ENCODE peak calls at places on chromosome 13, in eight cellular contexts. One of them, this sample, is unnamed.

GRCh38 chr13:48731957-48732569 is 78.3 kb downstream of the CYSLTR2 start:
- DNase-seq in testis: peak; percentile 75
- DNase-seq in heart right ventricle: peak; percentile 46
- DNase-seq in fibroblast of lung: no peak
- DNase-seq in Peyer's patch: peak; percentile 62
- DNase-seq in aorta: peak; percentile 56
- DNase-seq in IMR-90: no peak
- DNase-seq in colonic mucosa: peak; percentile 56
- DNase-seq in this sample: peak; percentile 89

GRCh38 chr13:32116210-32116609 is 84.6 kb downstream of the FRY start:
- DNase-seq in testis: no peak
- DNase-seq in heart right ventricle: no peak
- DNase-seq in fibroblast of lung: no peak
- DNase-seq in Peyer's patch: no peak
- DNase-seq in aorta: no peak
- DNase-seq in IMR-90: no peak
- DNase-seq in colonic mucosa: no peak
- DNase-seq in this sample: no peak

GRCh38 chr13:23460309-23460708 is 26.8 kb upstream of the SACS start:
- DNase-seq in testis: no peak
- DNase-seq in heart right ventricle: no peak
- DNase-seq in fibroblast of lung: no peak
- DNase-seq in Peyer's patch: no peak
- DNase-seq in aorta: no peak
- DNase-seq in IMR-90: no peak
- DNase-seq in colonic mucosa: no peak
- DNase-seq in this sample: no peak

GRCh38 chr13:33637978-33638743 is 179.8 kb upstream of the RFC3 start:
- DNase-seq in testis: no peak
- DNase-seq in heart right ventricle: no peak
- DNase-seq in fibroblast of lung: peak; percentile 43
- DNase-seq in Peyer's patch: no peak
- DNase-seq in aorta: no peak
- DNase-seq in IMR-90: peak; percentile 49
- DNase-seq in colonic mucosa: no peak
- DNase-seq in this sample: no peak

GRCh38 chr13:30755678-30756077 is 20.3 kb downstream of the ALOX5AP start:
- DNase-seq in testis: no peak
- DNase-seq in heart right ventricle: no peak
- DNase-seq in fibroblast of lung: no peak
- DNase-seq in Peyer's patch: no peak
- DNase-seq in aorta: no peak
- DNase-seq in IMR-90: no peak
- DNase-seq in colonic mucosa: no peak
- DNase-seq in this sample: no peak

GRCh38 chr13:33340631-33341030 is 55.1 kb upstream of the STARD13 start:
- DNase-seq in testis: no peak
- DNase-seq in heart right ventricle: no peak
- DNase-seq in fibroblast of lung: peak; percentile 58
- DNase-seq in Peyer's patch: no peak
- DNase-seq in aorta: no peak
- DNase-seq in IMR-90: peak; percentile 52
- DNase-seq in colonic mucosa: no peak
- DNase-seq in this sample: no peak

GRCh38 chr13:31036717-31037116 is 104.3 kb downstream of the TEX26 start:
- DNase-seq in testis: no peak
- DNase-seq in heart right ventricle: no peak
- DNase-seq in fibroblast of lung: no peak
- DNase-seq in Peyer's patch: no peak
- DNase-seq in aorta: no peak
- DNase-seq in IMR-90: no peak
- DNase-seq in colonic mucosa: no peak
- DNase-seq in this sample: no peak

GRCh38 chr13:98886587-98886986 is 91.3 kb downstream of the DOCK9 start:
- DNase-seq in testis: no peak
- DNase-seq in heart right ventricle: no peak
- DNase-seq in fibroblast of lung: no peak
- DNase-seq in Peyer's patch: no peak
- DNase-seq in aorta: no peak
- DNase-seq in IMR-90: no peak
- DNase-seq in colonic mucosa: no peak
- DNase-seq in this sample: no peak

GRCh38 chr13:72983085-72983768 is 75.6 kb upstream of the KLF5 start:
- DNase-seq in testis: no peak
- DNase-seq in heart right ventricle: no peak
- DNase-seq in fibroblast of lung: peak; percentile 82
- DNase-seq in Peyer's patch: peak; percentile 77
- DNase-seq in aorta: no peak
- DNase-seq in IMR-90: peak; percentile 69
- DNase-seq in colonic mucosa: peak; percentile 56
- DNase-seq in this sample: no peak

GRCh38 chr13:105925496-105925895 is 610.0 kb downstream of the EFNB2 start:
- DNase-seq in testis: no peak
- DNase-seq in heart right ventricle: no peak
- DNase-seq in fibroblast of lung: peak; percentile 90
- DNase-seq in Peyer's patch: no peak
- DNase-seq in aorta: no peak
- DNase-seq in IMR-90: peak; percentile 83
- DNase-seq in colonic mucosa: no peak
- DNase-seq in this sample: no peak

GRCh38 chr13:30745917-30746686 is 10.8 kb downstream of the ALOX5AP start:
- DNase-seq in testis: no peak
- DNase-seq in heart right ventricle: no peak
- DNase-seq in fibroblast of lung: peak; percentile 63
- DNase-seq in Peyer's patch: peak; percentile 73
- DNase-seq in aorta: no peak
- DNase-seq in IMR-90: no peak
- DNase-seq in colonic mucosa: peak; percentile 81
- DNase-seq in this sample: no peak

GRCh38 chr13:98478134-98479129 is 98.5 kb downstream of the STK24 start:
- DNase-seq in testis: peak; percentile 80
- DNase-seq in heart right ventricle: no peak
- DNase-seq in fibroblast of lung: peak; percentile 26
- DNase-seq in Peyer's patch: no peak
- DNase-seq in aorta: no peak
- DNase-seq in IMR-90: peak; percentile 36
- DNase-seq in colonic mucosa: no peak
- DNase-seq in this sample: peak; percentile 70

GRCh38 chr13:33257786-33258185 is 27.8 kb downstream of the STARD13 start:
- DNase-seq in testis: no peak
- DNase-seq in heart right ventricle: no peak
- DNase-seq in fibroblast of lung: no peak
- DNase-seq in Peyer's patch: no peak
- DNase-seq in aorta: no peak
- DNase-seq in IMR-90: no peak
- DNase-seq in colonic mucosa: no peak
- DNase-seq in this sample: no peak

GRCh38 chr13:98221234-98221633 is 44.2 kb upstream of the RNF113B start:
- DNase-seq in testis: no peak
- DNase-seq in heart right ventricle: no peak
- DNase-seq in fibroblast of lung: no peak
- DNase-seq in Peyer's patch: no peak
- DNase-seq in aorta: no peak
- DNase-seq in IMR-90: no peak
- DNase-seq in colonic mucosa: no peak
- DNase-seq in this sample: peak; percentile 23

GRCh38 chr13:45332831-45333219 is 8.2 kb downstream of the TPT1 start:
- DNase-seq in testis: no peak
- DNase-seq in heart right ventricle: no peak
- DNase-seq in fibroblast of lung: no peak
- DNase-seq in Peyer's patch: no peak
- DNase-seq in aorta: no peak
- DNase-seq in IMR-90: no peak
- DNase-seq in colonic mucosa: no peak
- DNase-seq in this sample: peak; percentile 63
- H3K27ac ChIP-seq in testis: no peak overlapping the region
- H3K27ac ChIP-seq in heart right ventricle: no peak overlapping the region
- H3K27ac ChIP-seq in fibroblast of lung: no peak overlapping the region
- H3K27ac ChIP-seq in Peyer's patch: no peak overlapping the region
- H3K27ac ChIP-seq in aorta: no peak overlapping the region
- H3K27ac ChIP-seq in IMR-90: no peak overlapping the region
- H3K27ac ChIP-seq in colonic mucosa: peak overlapping the region; percentile 0
- H3K27ac ChIP-seq in this sample: no peak overlapping the region

GRCh38 chr13:26168835-26169234 is 53.3 kb downstream of the RNF6 start:
- DNase-seq in testis: no peak
- DNase-seq in heart right ventricle: no peak
- DNase-seq in fibroblast of lung: no peak
- DNase-seq in Peyer's patch: no peak
- DNase-seq in aorta: no peak
- DNase-seq in IMR-90: no peak
- DNase-seq in colonic mucosa: no peak
- DNase-seq in this sample: no peak
- H3K4me3 ChIP-seq in testis: no peak overlapping the region
- H3K4me3 ChIP-seq in heart right ventricle: no peak overlapping the region
- H3K4me3 ChIP-seq in fibroblast of lung: no peak overlapping the region
- H3K4me3 ChIP-seq in Peyer's patch: no peak overlapping the region
- H3K4me3 ChIP-seq in aorta: no peak overlapping the region
- H3K4me3 ChIP-seq in IMR-90: no peak overlapping the region
- H3K4me3 ChIP-seq in colonic mucosa: no peak overlapping the region
- H3K4me3 ChIP-seq in this sample: no peak overlapping the region

DNA sequence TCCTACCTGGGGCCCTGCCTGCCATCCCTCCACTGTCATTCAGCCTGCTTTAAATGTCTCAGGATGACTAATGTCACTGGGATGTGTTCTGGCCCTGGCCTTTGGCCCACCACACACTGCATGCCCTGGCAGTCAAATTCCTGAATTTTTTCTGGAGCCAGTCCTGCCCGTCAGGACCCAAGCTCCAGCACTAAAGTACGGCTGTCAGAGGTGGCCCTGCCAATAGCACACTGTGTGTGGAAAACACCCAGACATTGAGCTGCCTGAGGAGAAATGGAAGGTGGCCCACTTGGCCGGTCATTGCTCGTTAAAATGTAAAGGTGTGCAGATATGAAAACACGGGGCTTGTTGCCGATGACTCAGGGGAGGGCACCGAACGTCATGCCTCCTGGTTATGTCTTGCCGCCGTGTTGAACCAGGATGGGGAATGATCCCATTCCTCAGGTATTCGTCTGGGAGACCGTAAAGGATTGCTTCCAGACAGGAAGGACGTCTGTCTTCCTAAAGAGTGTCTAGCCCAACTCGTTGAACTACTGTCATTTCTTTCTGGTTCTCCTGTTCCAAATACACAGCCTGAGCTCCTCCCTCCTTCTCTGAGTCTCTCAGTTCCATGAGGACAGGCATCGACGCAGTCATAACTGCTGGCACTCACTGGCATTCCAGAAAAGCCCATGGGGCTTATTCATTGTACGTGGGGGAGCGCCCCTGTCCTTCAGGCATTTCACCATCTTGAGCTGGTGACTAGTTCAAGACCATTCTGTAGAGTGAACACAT is 40.6 kb downstream of the COL4A2 start:
- DNase-seq in testis: no peak
- DNase-seq in heart right ventricle: peak; percentile 48
- DNase-seq in fibroblast of lung: peak; percentile 68
- DNase-seq in Peyer's patch: peak; percentile 56
- DNase-seq in aorta: peak; percentile 83
- DNase-seq in IMR-90: peak; percentile 90
- DNase-seq in colonic mucosa: no peak
- DNase-seq in this sample: no peak
- H3K27ac ChIP-seq in testis: no peak overlapping the region
- H3K27ac ChIP-seq in heart right ventricle: peak overlapping the region; percentile 82
- H3K27ac ChIP-seq in fibroblast of lung: peak overlapping the region; percentile 36
- H3K27ac ChIP-seq in Peyer's patch: peak overlapping the region; percentile 80
- H3K27ac ChIP-seq in aorta: peak overlapping the region; percentile 79
- H3K27ac ChIP-seq in IMR-90: peak overlapping the region; percentile 31
- H3K27ac ChIP-seq in colonic mucosa: peak overlapping the region; percentile 11
- H3K27ac ChIP-seq in this sample: no peak overlapping the region

GRCh38 chr13:113759525-113760137 is 605 bp downstream of the TMEM255B start:
- DNase-seq in testis: peak; percentile 36
- DNase-seq in heart right ventricle: peak; percentile 45
- DNase-seq in fibroblast of lung: peak; percentile 26
- DNase-seq in Peyer's patch: no peak
- DNase-seq in aorta: peak; percentile 56
- DNase-seq in IMR-90: peak; percentile 9
- DNase-seq in colonic mucosa: no peak
- DNase-seq in this sample: peak; percentile 64

GRCh38 chr13:113762075-113762474 is 3.0 kb downstream of the TMEM255B start:
- DNase-seq in testis: no peak
- DNase-seq in heart right ventricle: no peak
- DNase-seq in fibroblast of lung: no peak
- DNase-seq in Peyer's patch: no peak
- DNase-seq in aorta: no peak
- DNase-seq in IMR-90: no peak
- DNase-seq in colonic mucosa: no peak
- DNase-seq in this sample: no peak

GRCh38 chr13:113761136-113761535 is 2.1 kb downstream of the TMEM255B start:
- DNase-seq in testis: no peak
- DNase-seq in heart right ventricle: no peak
- DNase-seq in fibroblast of lung: no peak
- DNase-seq in Peyer's patch: no peak
- DNase-seq in aorta: no peak
- DNase-seq in IMR-90: no peak
- DNase-seq in colonic mucosa: no peak
- DNase-seq in this sample: peak; percentile 27

GRCh38 chr13:113756441-113757097 is 2.5 kb upstream of the TMEM255B start:
- DNase-seq in testis: no peak
- DNase-seq in heart right ventricle: no peak
- DNase-seq in fibroblast of lung: no peak
- DNase-seq in Peyer's patch: peak; percentile 27
- DNase-seq in aorta: no peak
- DNase-seq in IMR-90: peak; percentile 12
- DNase-seq in colonic mucosa: no peak
- DNase-seq in this sample: peak; percentile 28

GRCh38 chr13:113758651-113759524 is at the start of gene TMEM255B:
- DNase-seq in testis: peak; percentile 90
- DNase-seq in heart right ventricle: peak; percentile 90
- DNase-seq in fibroblast of lung: peak; percentile 62
- DNase-seq in Peyer's patch: peak; percentile 92
- DNase-seq in aorta: peak; percentile 90
- DNase-seq in IMR-90: peak; percentile 49
- DNase-seq in colonic mucosa: peak; percentile 92
- DNase-seq in this sample: peak; percentile 95
- H3K4me3 ChIP-seq in testis: peak within 1 kb of the TSS; percentile 71
- H3K4me3 ChIP-seq in heart right ventricle: peak within 1 kb of the TSS; percentile 52
- H3K4me3 ChIP-seq in fibroblast of lung: peak within 1 kb of the TSS; percentile 82
- H3K4me3 ChIP-seq in Peyer's patch: peak within 1 kb of the TSS; percentile 69
- H3K4me3 ChIP-seq in aorta: peak within 1 kb of the TSS; percentile 71
- H3K4me3 ChIP-seq in IMR-90: peak within 1 kb of the TSS; percentile 52
- H3K4me3 ChIP-seq in colonic mucosa: peak within 1 kb of the TSS; percentile 67
- H3K4me3 ChIP-seq in this sample: peak within 1 kb of the TSS; percentile 90

DNA sequence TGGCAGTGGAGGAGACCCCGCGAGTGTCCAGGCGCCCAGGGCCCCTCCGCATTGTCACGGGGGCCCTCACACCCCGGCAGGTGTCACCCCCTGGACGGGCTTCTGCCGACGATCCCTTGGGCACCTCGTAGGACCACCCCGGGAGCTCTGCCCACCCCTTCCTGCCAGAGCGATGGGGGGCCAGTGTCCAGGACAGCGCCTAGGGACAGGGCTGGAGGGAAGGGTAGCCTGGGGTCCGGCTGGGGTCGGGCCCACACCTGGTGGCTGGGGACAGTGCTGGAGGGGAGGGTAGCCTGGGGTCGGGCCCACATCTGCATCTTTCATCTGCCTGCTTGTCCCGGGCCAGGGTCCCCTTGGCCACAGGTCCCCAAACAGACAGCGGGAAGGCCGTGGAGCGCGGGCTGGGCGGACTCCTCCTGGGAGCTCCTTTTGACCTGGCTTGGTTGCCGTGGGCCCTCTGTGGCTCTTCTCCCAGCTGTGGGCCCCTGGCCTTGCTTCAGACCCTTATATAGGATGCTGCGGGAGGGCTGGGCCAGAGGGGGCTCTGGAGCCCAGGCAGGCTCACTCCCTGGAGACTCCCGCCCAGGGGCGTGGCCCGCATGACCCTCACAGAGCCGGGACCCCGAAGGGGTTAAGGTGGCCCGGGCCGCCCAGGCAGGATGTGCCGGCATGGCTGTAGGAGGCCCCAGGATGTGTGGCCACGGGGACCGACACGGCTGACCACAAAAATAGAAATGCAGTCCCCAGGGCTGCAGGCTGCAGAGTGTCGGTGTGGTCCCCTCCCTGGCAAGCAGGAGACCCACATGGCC is 74.1 kb upstream of the MCF2L start:
- DNase-seq in testis: no peak
- DNase-seq in heart right ventricle: no peak
- DNase-seq in fibroblast of lung: no peak
- DNase-seq in Peyer's patch: no peak
- DNase-seq in aorta: peak; percentile 44
- DNase-seq in IMR-90: no peak
- DNase-seq in colonic mucosa: no peak
- DNase-seq in this sample: peak; percentile 87
- H3K27ac ChIP-seq in testis: no peak overlapping the region
- H3K27ac ChIP-seq in heart right ventricle: no peak overlapping the region
- H3K27ac ChIP-seq in fibroblast of lung: no peak overlapping the region
- H3K27ac ChIP-seq in Peyer's patch: no peak overlapping the region
- H3K27ac ChIP-seq in aorta: no peak overlapping the region
- H3K27ac ChIP-seq in IMR-90: no peak overlapping the region
- H3K27ac ChIP-seq in colonic mucosa: no peak overlapping the region
- H3K27ac ChIP-seq in this sample: no peak overlapping the region